ENCODE peak calls at places on chromosomes 3 and 15, in nine cellular contexts. R is GM12865, E is spleen, I is right atrium auricular region, J is ovary, H is natural killer cell, A is transverse colon, W is glutamatergic neuron, Z is cardiac muscle cell. U is an unnamed sample.

GRCh38 chr3:146037697-146038096 is 123.3 kb downstream of the PLOD2 start:
- DNase-seq in W (no peak), H (no peak), E (no peak), J (no peak), Z (no peak), A (no peak), I (no peak), R (no peak), U (no peak)

GRCh38 chr3:30399394-30400181 is 206.8 kb upstream of the TGFBR2 start:
- DNase-seq in J (no peak), W (no peak), R (no peak), H (no peak), I (no peak), A (no peak), E (no peak), Z (no peak), U (no peak)

GRCh38 chr15:79339588-79340314 is 28.8 kb downstream of the TMED3 start:
- DNase-seq in W (no peak), Z (peak), R (peak), H (no peak), J (no peak), E (no peak), A (no peak), I (no peak), U (no peak)

GRCh38 chr3:56788506-56788905 is 13.2 kb downstream of the ARHGEF3 start:
- DNase-seq in E (no peak), A (no peak), J (no peak), W (no peak), R (no peak), Z (no peak), H (no peak), I (no peak), U (no peak)

GRCh38 chr3:64508140-64508539 is 179.7 kb downstream of the ADAMTS9 start:
- DNase-seq in E (no peak), Z (no peak), W (no peak), H (no peak), A (no peak), R (no peak), J (no peak), I (no peak), U (no peak)

GRCh38 chr15:49988766-49989165 is 130.3 kb downstream of the ATP8B4 start:
- DNase-seq in H (no peak), R (no peak), J (no peak), A (no peak), E (no peak), I (no peak), W (no peak), Z (no peak), U (no peak)

GRCh38 chr15:59051867-59052861 is 52.8 kb upstream of the CCNB2 start:
- DNase-seq in J (no peak), W (no peak), A (no peak), R (no peak), I (no peak), Z (no peak), H (no peak), E (no peak), U (no peak)

GRCh38 chr3:133124511-133124910 is 86.3 kb downstream of the TMEM108 start:
- DNase-seq in H (no peak), W (no peak), J (no peak), A (no peak), Z (peak), R (no peak), I (no peak), E (no peak), U (no peak)

GRCh38 chr15:43105077-43105769 is 615 bp downstream of the UBR1 start:
- DNase-seq in E (no peak), J (no peak), A (peak), R (peak), Z (peak), W (no peak), I (no peak), H (peak), U (no peak)

GRCh38 chr3:13019243-13019701 is 54.0 kb downstream of the IQSEC1 start:
- DNase-seq in A (no peak), R (no peak), W (peak), Z (peak), E (peak), H (no peak), I (peak), J (peak), U (no peak)

GRCh38 chr3:58349792-58350626 is 17.3 kb downstream of the PXK start:
- DNase-seq in E (no peak), I (no peak), H (no peak), J (no peak), W (no peak), A (no peak), R (peak), Z (no peak), U (no peak)

GRCh38 chr3:177589921-177590336 is 392.6 kb upstream of the TBL1XR1 start:
- DNase-seq in H (no peak), R (peak), J (no peak), Z (no peak), A (no peak), W (no peak), I (no peak), E (no peak), U (no peak)

GRCh38 chr15:57358611-57359010 is 17.7 kb upstream of the CGNL1 start:
- DNase-seq in W (no peak), J (no peak), E (no peak), Z (no peak), I (no peak), R (no peak), H (no peak), A (no peak), U (no peak)

GRCh38 chr15:83565553-83566159 is 88.3 kb upstream of the ADAMTSL3 start:
- DNase-seq in A (no peak), R (peak), H (no peak), J (no peak), W (no peak), E (no peak), I (no peak), Z (peak), U (peak)

GRCh38 chr3:167723872-167724271 is 10.8 kb downstream of the PDCD10 start:
- DNase-seq in W (no peak), R (no peak), H (no peak), Z (no peak), I (no peak), A (no peak), E (no peak), J (no peak), U (no peak)

DNA sequence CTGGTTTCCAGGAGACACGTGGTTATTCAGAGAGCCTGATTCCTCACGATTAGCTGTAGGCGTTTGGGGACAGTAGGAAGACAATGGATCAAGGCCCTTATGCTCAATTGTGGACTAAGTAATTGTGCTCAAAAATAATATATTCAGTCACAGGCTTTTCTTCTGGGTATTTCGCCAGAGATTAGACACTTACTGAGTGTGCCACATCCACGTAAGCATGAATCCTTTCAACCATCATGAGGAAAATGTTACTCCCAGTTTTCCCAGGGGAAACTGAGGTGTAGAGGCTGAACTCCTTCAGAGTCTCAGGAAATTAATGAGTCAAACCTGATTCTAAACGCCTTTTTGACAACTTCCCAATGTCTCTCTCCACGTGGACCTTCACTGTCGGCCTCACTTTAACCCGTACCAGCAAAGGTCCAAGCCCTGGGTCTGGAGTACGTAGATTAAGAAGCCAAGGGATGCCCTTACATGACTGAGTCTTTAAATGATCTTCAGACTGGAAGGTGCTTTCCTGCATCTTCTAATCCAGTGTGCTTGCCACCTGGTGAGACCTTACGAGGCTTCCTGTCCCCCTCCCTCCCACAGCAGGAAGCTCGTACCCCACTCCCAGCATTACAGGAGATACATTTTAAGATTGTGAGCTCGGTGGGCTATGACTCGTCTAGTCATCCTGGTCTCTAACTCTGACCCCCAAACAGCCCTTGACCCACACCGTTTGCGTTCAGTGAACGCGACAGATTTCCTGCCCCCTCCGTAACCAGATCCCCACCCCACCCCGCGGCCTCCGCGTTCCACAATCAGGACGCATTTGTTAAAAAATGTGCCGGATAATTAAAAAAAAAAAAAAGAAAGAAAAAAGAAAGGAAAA is 1.7 kb downstream of the PKM start:
- DNase-seq in Z (peak), E (no peak), J (no peak), I (no peak), W (peak), H (peak), R (peak), A (no peak), U (peak)
- TF ChIP-seq CTCF in Z (no peak), E (no peak), J (no peak), I (no peak), W (no peak), H (no peak), R (no peak), A (no peak), U (no peak)

GRCh38 chr3:73508330-73508954 is 116.3 kb downstream of the PDZRN3 start:
- DNase-seq in W (peak), H (no peak), A (peak), J (no peak), R (peak), E (no peak), Z (peak), I (peak), U (no peak)
- TF ChIP-seq CTCF in W (peak), H (peak), A (peak), J (peak), R (peak), E (peak), Z (peak), I (peak), U (peak)

GRCh38 chr3:44418549-44418948 is 58.9 kb downstream of the ZNF445 start:
- DNase-seq in A (no peak), W (no peak), I (no peak), J (no peak), Z (no peak), H (no peak), R (no peak), E (no peak), U (no peak)
- TF ChIP-seq CTCF in A (no peak), W (peak), I (no peak), J (no peak), Z (peak), H (no peak), R (peak), E (no peak), U (no peak)

GRCh38 chr3:14780927-14781507 is 37.7 kb upstream of the FGD5 start:
- DNase-seq in J (no peak), I (no peak), E (peak), W (peak), A (peak), R (peak), Z (peak), H (no peak), U (peak)
- TF ChIP-seq CTCF in J (no peak), I (peak), E (peak), W (peak), A (peak), R (peak), Z (peak), H (no peak), U (peak)

GRCh38 chr15:89690276-89691218 is at the start of the genes PEX11A and WDR93:
- DNase-seq in I (peak), E (peak), H (peak), J (peak), Z (peak), R (peak), A (peak), W (peak), U (peak)
- TF ChIP-seq CTCF in I (no peak), E (no peak), H (no peak), J (no peak), Z (no peak), R (no peak), A (no peak), W (no peak), U (no peak)

GRCh38 chr15:67080118-67080899 is 14.9 kb downstream of the SMAD3 start:
- DNase-seq in I (no peak), W (no peak), A (no peak), Z (no peak), J (peak), H (no peak), R (no peak), E (no peak), U (no peak)

GRCh38 chr15:67083135-67083766 is 17.8 kb downstream of the SMAD3 start:
- DNase-seq in I (no peak), J (no peak), H (no peak), W (no peak), Z (no peak), A (no peak), E (no peak), R (peak), U (no peak)

GRCh38 chr15:67082007-67082536 is 16.7 kb downstream of the SMAD3 start:
- DNase-seq in Z (no peak), W (no peak), I (no peak), R (peak), A (peak), E (peak), H (no peak), J (no peak), U (no peak)

GRCh38 chr15:67079361-67079760 is 14.0 kb downstream of the SMAD3 start:
- DNase-seq in J (no peak), I (no peak), A (no peak), H (no peak), R (no peak), W (no peak), Z (no peak), E (no peak), U (no peak)

GRCh38 chr15:67080900-67081431 is 15.6 kb downstream of the SMAD3 start:
- DNase-seq in R (peak), H (no peak), I (no peak), A (no peak), J (no peak), E (peak), Z (no peak), W (no peak), U (no peak)
- TF ChIP-seq CTCF in R (peak), H (no peak), I (no peak), A (no peak), J (no peak), E (no peak), Z (peak), W (no peak), U (no peak)